ENCODE peak calls at places on chromosomes 5 and 9, in seven cellular contexts. D is stimulated activated CD4-positive, alpha-beta T cell treated with anti-CD3 and anti-CD28 coated beads, Interleukin-2, amount 100 ng/mL, for 48 hours; N is astrocyte of the spinal cord; Z is ACHN; H is iris pigment epithelial cell; A is midbrain; Y is BJ. T is an unnamed sample.

GRCh38 chr5:142292249-142292648 is 32.6 kb downstream of the SPRY4 start:
- DNase-seq in A (no peak), Y (no peak), H (no peak), N (no peak), Z (no peak), D (no peak), T (no peak)

GRCh38 chr5:2710910-2711309 is 40.6 kb downstream of the IRX2 start:
- DNase-seq in Z (peak; percentile 10), N (no peak), Y (no peak), D (no peak), A (no peak), H (no peak), T (no peak)

GRCh38 chr5:110055301-110055700 is 365.6 kb downstream of the MAN2A1 start:
- DNase-seq in H (no peak), A (peak; percentile 30), N (peak; percentile 60), Z (no peak), D (no peak), Y (no peak), T (no peak)

GRCh38 chr5:67353500-67353931 is 156.9 kb upstream of the CD180 start:
- DNase-seq in H (peak; percentile 20), Y (no peak), Z (no peak), N (peak; percentile 21), A (no peak), D (no peak), T (peak; percentile 70)

GRCh38 chr9:114898741-114899140 is 31.6 kb downstream of the TNFSF8 start:
- DNase-seq in Y (no peak), N (no peak), Z (no peak), H (no peak), D (no peak), A (no peak), T (no peak)

GRCh38 chr5:151005975-151006576 is 14.3 kb upstream of the GPX3 start:
- DNase-seq in Y (peak; percentile 35), D (no peak), A (peak; percentile 18), Z (no peak), N (no peak), H (no peak), T (no peak)

GRCh38 chr5:72402381-72402890 is 82.3 kb downstream of the PTCD2 start:
- DNase-seq in D (no peak), Y (peak; percentile 83), N (peak; percentile 47), Z (no peak), H (peak; percentile 70), A (no peak), T (no peak)

GRCh38 chr9:75170898-75171360 is 82.6 kb downstream of the OSTF1 start:
- DNase-seq in Z (no peak), A (no peak), Y (no peak), H (peak; percentile 90), N (peak; percentile 37), D (no peak), T (no peak)

GRCh38 chr5:135444360-135444759 is 2.8 kb downstream of the DCANP1 start:
- DNase-seq in Z (no peak), D (no peak), N (no peak), H (no peak), A (no peak), Y (no peak), T (no peak)

GRCh38 chr5:80140496-80140895 is 105.3 kb downstream of the THBS4 start:
- DNase-seq in D (no peak), Z (no peak), H (no peak), N (no peak), Y (no peak), A (no peak), T (no peak)

GRCh38 chr5:179607449-179607931 is 16.0 kb downstream of the HNRNPH1 start:
- DNase-seq in D (no peak), Y (no peak), Z (no peak), A (peak; percentile 10), N (no peak), H (no peak), T (no peak)

GRCh38 chr5:21806943-21807342 is 1046.2 kb downstream of the CDH12 start:
- DNase-seq in Z (peak; percentile 73), H (peak; percentile 94), Y (peak; percentile 8), D (no peak), A (no peak), N (no peak), T (no peak)

GRCh38 chr9:72894342-72894741 is 58.5 kb downstream of the ALDH1A1 start:
- DNase-seq in D (no peak), A (no peak), H (peak; percentile 73), Z (no peak), Y (peak; percentile 78), N (peak; percentile 90), T (no peak)

GRCh38 chr5:137960141-137960540 is 70.9 kb downstream of the PKD2L2 start:
- DNase-seq in H (no peak), D (no peak), A (no peak), N (no peak), Y (no peak), Z (no peak), T (no peak)

GRCh38 chr9:129703667-129704355 is 38.4 kb downstream of the PRRX2 start:
- DNase-seq in N (no peak), D (no peak), Z (no peak), A (no peak), Y (peak; percentile 44), H (peak; percentile 67), T (no peak)

GRCh38 chr5:170138273-170138672 is 32.6 kb downstream of the FOXI1 start:
- DNase-seq in A (no peak), Y (no peak), N (no peak), H (no peak), Z (no peak), D (no peak), T (no peak)

GRCh38 chr9:79465171-79465570 is 106.6 kb upstream of the TLE4 start:
- DNase-seq in Z (no peak), D (no peak), H (no peak), N (no peak), A (no peak), Y (no peak), T (no peak)

GRCh38 chr9:106874657-106875056 is 11.7 kb downstream of the ZNF462 start:
- DNase-seq in Y (no peak), D (no peak), A (no peak), H (peak; percentile 28), Z (no peak), N (no peak), T (no peak)

GRCh38 chr5:23991406-23991805 is 484.0 kb downstream of the PRDM9 start:
- DNase-seq in D (no peak), Z (no peak), Y (no peak), H (no peak), N (no peak), A (no peak), T (no peak)

GRCh38 chr9:98101868-98102273 is 17.2 kb downstream of the TRIM14 start:
- DNase-seq in A (no peak), N (peak; percentile 33), Z (no peak), H (peak; percentile 59), D (peak; percentile 55), Y (no peak), T (peak; percentile 39)

GRCh38 chr9:86413966-86414880 is 60.0 kb upstream of the TUT7 start:
- DNase-seq in D (no peak), N (peak; percentile 62), H (peak; percentile 33), A (peak; percentile 55), Z (peak; percentile 27), Y (no peak), T (peak; percentile 29)

GRCh38 chr9:69198526-69199250 is 24.6 kb downstream of the TJP2 start:
- DNase-seq in Z (no peak), N (no peak), A (peak; percentile 24), D (no peak), H (peak; percentile 28), Y (no peak), T (no peak)

GRCh38 chr5:145806923-145807322 is 28.2 kb downstream of the PRELID2 start:
- DNase-seq in D (no peak), A (no peak), H (no peak), Y (no peak), N (no peak), Z (no peak), T (no peak)

GRCh38 chr9:4769321-4770080 is 23.2 kb upstream of the RCL1 start:
- DNase-seq in N (peak; percentile 38), Y (no peak), Z (no peak), D (no peak), H (peak; percentile 44), A (no peak), T (no peak)

GRCh38 chr9:33166263-33167083 is 663 bp downstream of the B4GALT1 start:
- DNase-seq in Y (no peak), A (no peak), H (peak; percentile 34), D (no peak), N (no peak), Z (no peak), T (no peak)

GRCh38 chr9:133258061-133259015 is 16.7 kb downstream of the ABO start:
- DNase-seq in D (no peak), Y (no peak), N (no peak), Z (no peak), A (no peak), H (no peak), T (no peak)

GRCh38 chr9:73199886-73200285 is 48.2 kb downstream of the ANXA1 start:
- DNase-seq in D (no peak), Y (no peak), H (no peak), A (no peak), N (no peak), Z (no peak), T (no peak)

GRCh38 chr9:17600962-17601593 is 22.2 kb downstream of the SH3GL2 start:
- DNase-seq in Y (peak; percentile 33), A (no peak), H (peak; percentile 74), D (no peak), N (peak; percentile 65), Z (no peak), T (no peak)

GRCh38 chr9:136057236-136058151 is 37.6 kb downstream of the NACC2 start:
- DNase-seq in D (no peak), N (no peak), Y (no peak), A (no peak), H (no peak), Z (no peak), T (no peak)

GRCh38 chr5:68406767-68407232 is 191.2 kb downstream of the PIK3R1 start:
- DNase-seq in Z (no peak), Y (no peak), H (no peak), D (no peak), N (no peak), A (no peak), T (no peak)

GRCh38 chr5:57724836-57725235 is 242.2 kb upstream of the ACTBL2 start:
- DNase-seq in Y (peak; percentile 70), Z (no peak), H (peak; percentile 73), N (no peak), A (no peak), D (no peak), T (no peak)

GRCh38 chr5:128572546-128573339 is 34.7 kb upstream of the FBN2 start:
- DNase-seq in N (peak; percentile 44), Z (no peak), D (no peak), A (no peak), H (peak; percentile 74), Y (no peak), T (no peak)

GRCh38 chr5:170184007-170184687 is 48.6 kb upstream of the C5orf58 start:
- DNase-seq in Z (peak; percentile 63), H (peak; percentile 40), D (peak; percentile 50), N (peak; percentile 44), Y (no peak), A (peak; percentile 60), T (peak; percentile 10)

GRCh38 chr5:168916852-168917251 is 337.7 kb upstream of the PANK3 start:
- DNase-seq in H (no peak), D (no peak), Y (no peak), Z (no peak), N (no peak), A (no peak), T (no peak)

GRCh38 chr5:17229308-17229707 is 11.9 kb downstream of the BASP1 start:
- DNase-seq in Z (no peak), D (no peak), N (no peak), A (no peak), H (no peak), Y (no peak), T (no peak)

GRCh38 chr5:178595145-178595544 is 5.0 kb upstream of the COL23A1 start:
- DNase-seq in N (no peak), Z (no peak), H (no peak), A (no peak), Y (no peak), D (no peak), T (no peak)

GRCh38 chr9:36590246-36590645 is 17.6 kb downstream of the MELK start:
- DNase-seq in Z (no peak), N (no peak), Y (no peak), H (no peak), D (no peak), A (no peak), T (no peak)

T was measured in NCI-H1105 treated with DMSO at 0.1 percent for 48 hours.